ENCODE peak calls at places on chromosome 18, in five cellular contexts. O is ascending aorta, Z is kidney, C is IMR-90, M is heart left ventricle. I is an unnamed sample.

GRCh38 chr18:64653068-64653467 is 504.2 kb upstream of the LINC00305 start:
- DNase-seq in M (no peak), O (no peak), C (no peak), Z (no peak), I (no peak)

GRCh38 chr18:23313379-23313778 is 139.7 kb upstream of the RIOK3 start:
- DNase-seq in M (no peak), C (no peak), Z (no peak), O (no peak), I (no peak)

GRCh38 chr18:46418657-46419260 is 238.3 kb downstream of the LOXHD1 start:
- DNase-seq in O (no peak), Z (no peak), M (peak; percentile 78), C (no peak), I (no peak)

GRCh38 chr18:76384861-76385680 is 110.0 kb downstream of the ZNF516 start:
- DNase-seq in M (no peak), O (no peak), Z (no peak), C (no peak), I (no peak)

GRCh38 chr18:70280007-70280925 is 8.6 kb upstream of the SOCS6 start:
- DNase-seq in C (peak; percentile 55), O (no peak), Z (no peak), M (peak; percentile 40), I (no peak)

GRCh38 chr18:34493566-34494358 is 216.3 kb upstream of the DTNA start:
- DNase-seq in O (no peak), M (peak; percentile 24), Z (peak; percentile 77), C (no peak), I (no peak)

GRCh38 chr18:43692291-43692690 is 415.0 kb upstream of the SYT4 start:
- DNase-seq in Z (no peak), C (peak; percentile 55), M (no peak), O (no peak), I (no peak)

GRCh38 chr18:31250902-31251301 is 67.1 kb upstream of the DSG1 start:
- DNase-seq in Z (no peak), M (no peak), C (no peak), O (no peak), I (no peak)

GRCh38 chr18:6367208-6367607 is 47.5 kb downstream of the L3MBTL4 start:
- DNase-seq in O (no peak), M (no peak), Z (no peak), C (no peak), I (no peak)

GRCh38 chr18:22678486-22678885 is 254.6 kb upstream of the RBBP8 start:
- DNase-seq in O (no peak), C (no peak), M (no peak), Z (peak; percentile 22), I (no peak)

GRCh38 chr18:74498712-74499629 is 2.8 kb downstream of the CNDP2 start:
- DNase-seq in Z (peak; percentile 85), O (no peak), C (no peak), M (no peak), I (peak; percentile 45)

GRCh38 chr18:54742120-54742519 is 86.2 kb upstream of the RAB27B start:
- DNase-seq in C (no peak), M (no peak), Z (no peak), O (no peak), I (no peak)

GRCh38 chr18:24063121-24063731 is 48.7 kb downstream of the TTC39C start:
- DNase-seq in C (peak; percentile 78), M (no peak), O (no peak), Z (no peak), I (no peak)

GRCh38 chr18:35415511-35416427 is 38.6 kb upstream of the ZNF396 start:
- DNase-seq in O (no peak), C (peak; percentile 5), M (no peak), Z (no peak), I (no peak)

DNA sequence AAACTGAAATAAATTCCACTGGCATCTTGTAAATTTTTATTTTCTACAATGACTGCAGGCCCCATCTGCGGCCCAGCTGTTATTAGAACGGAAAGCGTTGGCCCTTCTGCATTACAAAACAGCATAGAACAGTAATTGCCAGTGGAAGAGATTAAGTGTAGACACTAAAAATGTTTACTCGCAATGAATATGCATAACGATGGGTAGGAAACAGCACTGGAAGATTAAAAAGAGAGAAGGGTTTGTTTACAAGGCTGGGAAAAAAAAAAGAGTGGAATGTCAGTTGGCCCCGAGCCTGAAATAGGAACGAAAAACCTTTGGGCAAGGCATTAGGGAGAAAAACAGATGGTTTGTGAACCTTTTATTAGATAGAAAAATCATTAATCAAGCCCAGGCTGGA is 275.9 kb upstream of the TCF4 start:
- DNase-seq in C (peak; percentile 40), Z (no peak), O (no peak), M (peak; percentile 30), I (no peak)
- TF ChIP-seq CTCF in C (no peak), Z (no peak), O (no peak), M (no peak), I (no peak)

DNA sequence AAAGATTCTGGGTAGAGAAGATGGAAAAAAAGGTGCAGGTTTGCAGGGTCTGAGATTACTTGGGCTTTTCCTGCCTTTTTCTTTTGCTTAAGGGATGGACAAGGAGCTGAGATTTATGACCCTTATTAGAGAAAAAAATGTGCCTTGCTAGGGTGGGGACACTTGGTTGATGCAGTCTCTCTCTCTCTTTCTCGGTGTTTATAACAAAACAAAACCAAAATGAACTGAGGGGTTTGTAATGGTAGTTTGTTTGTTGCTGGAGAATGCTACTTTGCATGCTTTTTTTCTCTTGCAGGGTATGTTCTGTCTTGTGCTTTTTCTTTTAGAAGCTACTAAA is 300 bp downstream of the ZNF532 start:
- DNase-seq in Z (no peak), M (no peak), O (no peak), C (no peak), I (no peak)
- H3K4me1 ChIP-seq in Z (peaks cover 27% of the 10 kb centered on the region), M (peaks cover 88% of the 10 kb centered on the region), O (peaks cover 13% of the 10 kb centered on the region), C (peaks cover 32% of the 10 kb centered on the region), I (no peaks in the 10 kb centered on the region)

GRCh38 chr18:60075477-60075876 is 175.7 kb downstream of the PMAIP1 start:
- DNase-seq in Z (peak; percentile 46), O (no peak), M (no peak), C (no peak), I (peak; percentile 59)
- TF ChIP-seq CTCF in Z (no peak), O (no peak), M (no peak), C (no peak), I (no peak)

GRCh38 chr18:63320041-63320689 is 596 bp upstream of the BCL2 start:
- DNase-seq in O (peak; percentile 66), Z (peak; percentile 94), M (peak; percentile 89), C (peak; percentile 75), I (peak; percentile 88)
- H3K4me1 ChIP-seq in O (peaks cover 3% of the 10 kb centered on the region), Z (peaks cover 8% of the 10 kb centered on the region), M (peaks cover 29% of the 10 kb centered on the region), C (peaks cover 10% of the 10 kb centered on the region), I (peaks cover 13% of the 10 kb centered on the region)

GRCh38 chr18:904135-905090 is at the start of gene ADCYAP1:
- DNase-seq in O (no peak), Z (no peak), C (no peak), M (no peak), I (no peak)
- TF ChIP-seq CTCF in O (no peak), Z (no peak), C (no peak), M (no peak), I (no peak)

GRCh38 chr18:49021433-49022129 is 70.8 kb upstream of the SMAD7 start:
- DNase-seq in O (no peak), Z (peak; percentile 94), M (no peak), C (peak; percentile 33), I (no peak)
- H3K4me1 ChIP-seq in O (peaks cover 3% of the 10 kb centered on the region), Z (no peaks in the 10 kb centered on the region), M (peaks cover 6% of the 10 kb centered on the region), C (peaks cover 10% of the 10 kb centered on the region), I (peaks cover 5% of the 10 kb centered on the region)

GRCh38 chr18:48818329-48819254 is 132.2 kb downstream of the SMAD7 start:
- DNase-seq in O (no peak), M (no peak), Z (peak; percentile 53), C (no peak), I (peak; percentile 48)

GRCh38 chr18:48819781-48820482 is 130.8 kb downstream of the SMAD7 start:
- DNase-seq in M (no peak), O (no peak), Z (peak; percentile 42), C (no peak), I (peak; percentile 5)

GRCh38 chr18:48820483-48821250 is 130.1 kb downstream of the SMAD7 start:
- DNase-seq in M (no peak), C (no peak), O (no peak), Z (peak; percentile 45), I (peak; percentile 13)

GRCh38 chr18:48819276-48819675 is 131.5 kb downstream of the SMAD7 start:
- DNase-seq in Z (peak; percentile 44), C (no peak), M (no peak), O (no peak), I (peak; percentile 7)

GRCh38 chr18:48821251-48821590 is 129.5 kb downstream of the SMAD7 start:
- DNase-seq in M (no peak), O (no peak), C (no peak), Z (peak; percentile 11), I (peak; percentile 13)
- TF ChIP-seq CTCF in M (no peak), O (no peak), C (no peak), Z (no peak), I (no peak)

I was measured in tibial artery.